ENCODE peak calls at places on chromosomes 11 and 22, in ten cellular contexts. T, W, L, K, E, S, I, A, P and O are unnamed samples.

GRCh38 chr11:46264976-46265375 is 12.5 kb upstream of the CREB3L1 start:
- DNase-seq in T (no peak), W (no peak), L (no peak), K (no peak), E (no peak), S (no peak), I (no peak), A (no peak), P (no peak), O (no peak)

GRCh38 chr11:17293308-17293707 is 16.8 kb downstream of the NUCB2 start:
- DNase-seq in T (no peak), W (no peak), L (no peak), K (no peak), E (no peak), S (no peak), I (no peak), A (no peak), P (no peak), O (peak; percentile 3)

GRCh38 chr11:102680945-102681344 is 24.6 kb downstream of the MMP27 start:
- DNase-seq in T (no peak), W (no peak), L (no peak), K (no peak), E (no peak), S (no peak), I (no peak), A (no peak), P (peak; percentile 37), O (peak; percentile 34)

GRCh38 chr22:48603621-48604320 is 1223.9 kb downstream of the BRD1 start:
- DNase-seq in T (no peak), W (no peak), L (no peak), K (no peak), E (no peak), S (no peak), I (no peak), A (no peak), P (no peak), O (no peak)

GRCh38 chr11:105942951-105943350 is 79.1 kb downstream of the MSANTD4 start:
- DNase-seq in T (no peak), W (no peak), L (no peak), K (no peak), E (no peak), S (no peak), I (no peak), A (no peak), P (no peak), O (no peak)

GRCh38 chr11:69106124-69106811 is 49.5 kb upstream of the SMIM38 start:
- DNase-seq in T (no peak), W (no peak), L (no peak), K (no peak), E (peak; percentile 80), S (no peak), I (no peak), A (no peak), P (no peak), O (no peak)

GRCh38 chr22:42412744-42413220 is 19.4 kb downstream of the NFAM1 start:
- DNase-seq in T (peak; percentile 14), W (no peak), L (no peak), K (no peak), E (no peak), S (no peak), I (no peak), A (no peak), P (no peak), O (no peak)

GRCh38 chr22:30591588-30592359 is at the start of gene PES1:
- DNase-seq in T (peak; percentile 94), W (peak; percentile 91), L (peak; percentile 97), K (peak; percentile 97), E (peak; percentile 95), S (peak; percentile 92), I (peak; percentile 91), A (peak; percentile 97), P (peak; percentile 99), O (peak; percentile 99)

GRCh38 chr11:47863893-47864430 is 15.8 kb upstream of the NUP160 start:
- DNase-seq in T (no peak), W (no peak), L (no peak), K (peak; percentile 36), E (no peak), S (no peak), I (no peak), A (no peak), P (no peak), O (no peak)

GRCh38 chr11:75492181-75492820 is 33.4 kb downstream of the GDPD5 start:
- DNase-seq in T (no peak), W (peak; percentile 50), L (no peak), K (peak; percentile 45), E (no peak), S (peak; percentile 43), I (peak; percentile 47), A (peak; percentile 72), P (peak; percentile 60), O (no peak)